ENCODE peak calls at places on chromosomes 5 and 9, in five cellular contexts. N is adrenal gland, R is transverse colon, E is cardiac muscle cell, U is body of pancreas. L is an unnamed sample.
A peak's percentile ranks its signal among the peaks of the same experiment; 100 is the strongest.

GRCh38 chr5:5383461-5383860 is 39.0 kb upstream of the ICE1 start:
- DNase-seq in N (no peak), R (no peak), E (no peak), U (no peak), L (no peak)

GRCh38 chr5:1636981-1637638 is 113.3 kb upstream of the LPCAT1 start:
- DNase-seq in N (no peak), R (no peak), E (no peak), U (no peak), L (no peak)

GRCh38 chr5:170270670-170271069 is 26.9 kb downstream of the LCP2 start:
- DNase-seq in N (no peak), R (no peak), E (no peak), U (no peak), L (no peak)

GRCh38 chr9:127386249-127386648 is 10.7 kb upstream of the SLC2A8 start:
- DNase-seq in N (no peak), R (no peak), E (no peak), U (no peak), L (no peak)

GRCh38 chr9:106632621-106633020 is 230.3 kb upstream of the ZNF462 start:
- DNase-seq in N (no peak), R (no peak), E (no peak), U (no peak), L (no peak)

GRCh38 chr5:95595289-95595931 is 24.5 kb upstream of the GPR150 start:
- DNase-seq in N (no peak), R (no peak), E (peak; percentile 17), U (peak; percentile 34), L (no peak)

GRCh38 chr5:77294212-77294611 is 83.7 kb downstream of the PDE8B start:
- DNase-seq in N (no peak), R (no peak), E (no peak), U (no peak), L (no peak)

GRCh38 chr5:131671409-131671808 is 36.4 kb upstream of the RAPGEF6 start:
- DNase-seq in N (no peak), R (no peak), E (peak; percentile 28), U (no peak), L (no peak)

GRCh38 chr9:129160712-129161533 is 17.1 kb downstream of the IER5L start:
- DNase-seq in N (no peak), R (no peak), E (peak; percentile 46), U (no peak), L (no peak)

GRCh38 chr5:1409386-1410110 is 35.7 kb downstream of the SLC6A3 start:
- DNase-seq in N (no peak), R (no peak), E (peak; percentile 18), U (peak; percentile 8), L (no peak)

GRCh38 chr5:139296862-139297326 is 3.4 kb downstream of the MATR3 start:
- DNase-seq in N (no peak), R (no peak), E (no peak), U (no peak), L (no peak)

GRCh38 chr5:82363524-82363923 is 85.4 kb upstream of the RPS23 start:
- DNase-seq in N (no peak), R (no peak), E (no peak), U (no peak), L (no peak)

GRCh38 chr9:134185536-134186011 is 21.2 kb upstream of the RNU6ATAC start:
- DNase-seq in N (peak; percentile 12), R (no peak), E (no peak), U (peak; percentile 3), L (no peak)

GRCh38 chr5:34452170-34452828 is 203.8 kb upstream of the RAI14 start:
- DNase-seq in N (no peak), R (no peak), E (peak; percentile 21), U (no peak), L (no peak)

GRCh38 chr9:22682536-22683392 is 236.1 kb downstream of the DMRTA1 start:
- DNase-seq in N (no peak), R (no peak), E (no peak), U (no peak), L (no peak)

GRCh38 chr9:129863059-129863690 is 27.9 kb downstream of the USP20 start:
- DNase-seq in N (no peak), R (peak; percentile 53), E (peak; percentile 96), U (no peak), L (no peak)

GRCh38 chr9:112917027-112917986 is 26.6 kb upstream of the SLC46A2 start:
- DNase-seq in N (no peak), R (no peak), E (no peak), U (no peak), L (no peak)

DNA sequence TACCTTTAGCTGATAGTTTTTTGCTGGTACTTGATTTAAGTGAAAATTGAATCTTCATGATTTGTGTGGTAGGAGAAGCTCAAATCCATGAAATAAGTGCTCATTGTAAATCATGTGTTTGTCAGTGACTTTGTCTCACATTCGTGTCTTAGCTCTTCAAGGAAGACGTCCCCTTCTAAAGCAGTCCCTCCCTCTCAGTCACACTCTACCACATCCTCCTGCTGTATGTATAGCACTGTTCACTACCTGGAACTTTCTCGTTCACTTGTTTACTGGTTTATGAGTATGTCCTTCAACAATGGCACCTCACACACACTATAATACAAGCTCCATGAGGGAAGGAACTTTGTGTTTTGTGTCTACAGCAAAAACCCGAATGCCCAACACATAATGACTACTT is 3.4 kb upstream of the TTC39B start:
- DNase-seq in N (no peak), R (no peak), E (no peak), U (no peak), L (no peak)
- H3K4me3 ChIP-seq in N (no peak overlapping the region), R (no peak overlapping the region), E (no peak overlapping the region), U (no peak overlapping the region), L (no peak overlapping the region)

DNA sequence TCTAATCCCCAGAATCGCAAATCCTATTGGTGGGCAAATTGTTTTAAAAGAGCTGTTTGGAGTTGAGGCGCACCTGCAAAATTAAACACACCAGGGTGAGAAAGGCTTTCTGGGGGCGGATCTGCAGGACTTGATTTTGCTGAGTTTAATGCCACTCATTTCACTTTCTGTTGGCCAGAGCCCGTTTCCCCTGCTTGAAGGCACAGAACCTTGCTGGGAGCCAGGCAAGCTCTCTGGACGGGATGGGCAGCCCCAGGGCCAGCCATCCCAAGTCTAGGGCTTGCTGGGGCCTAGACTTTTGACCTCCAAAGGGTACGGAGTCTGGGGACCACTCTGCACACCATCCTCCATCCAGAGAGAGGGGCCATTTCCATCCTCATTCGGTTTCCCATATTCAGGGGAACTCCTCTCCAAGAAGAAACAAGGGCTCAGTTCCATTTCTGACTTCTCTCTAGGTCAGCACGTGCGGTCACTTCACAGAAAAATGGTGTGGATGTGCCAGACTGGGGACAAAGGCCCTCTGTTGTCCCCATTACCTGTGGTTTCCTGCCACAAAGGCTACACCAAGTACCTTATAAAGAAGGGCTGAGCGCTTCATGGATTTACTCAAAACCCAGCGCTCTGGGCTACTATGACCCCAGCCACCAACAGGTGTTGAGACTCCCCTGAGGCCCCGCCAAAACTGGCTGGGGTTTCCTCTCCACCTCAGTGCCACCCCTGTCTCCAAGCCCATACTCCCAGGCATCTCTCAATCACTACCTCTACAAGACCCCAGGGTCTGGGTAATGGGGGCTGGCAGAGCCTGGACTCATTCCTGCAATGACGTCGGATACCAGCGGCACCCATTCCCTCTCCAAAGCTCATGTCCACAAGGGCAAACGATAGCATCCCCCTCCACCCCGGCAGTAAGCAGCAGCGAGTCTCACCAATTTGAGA is 170.0 kb downstream of the AUH start:
- DNase-seq in N (no peak), R (no peak), E (no peak), U (no peak), L (no peak)
- H3K27ac ChIP-seq in N (peak overlapping the region; percentile 99), R (peak overlapping the region; percentile 95), E (peak overlapping the region; percentile 99), U (peak overlapping the region; percentile 99), L (peak overlapping the region; percentile 99)

GRCh38 chr5:128284236-128284635 is 200.7 kb downstream of the SLC12A2 start:
- DNase-seq in N (no peak), R (no peak), E (no peak), U (no peak), L (no peak)
- H3K9me3 ChIP-seq in N (no peaks in the 10 kb centered on the region), R (no peaks in the 10 kb centered on the region), E (no peaks in the 10 kb centered on the region), U (no peaks in the 10 kb centered on the region), L (no peaks in the 10 kb centered on the region)

GRCh38 chr5:140808889-140809291 is 2.0 kb downstream of the PCDHA4 start:
- DNase-seq in N (no peak), R (no peak), E (no peak), U (peak; percentile 7), L (no peak)

GRCh38 chr5:140802781-140803271 is 2.0 kb downstream of the PCDHA3 start:
- DNase-seq in N (no peak), R (no peak), E (no peak), U (no peak), L (no peak)

GRCh38 chr5:140801494-140801841 is 611 bp downstream of the PCDHA3 start:
- DNase-seq in N (no peak), R (no peak), E (no peak), U (no peak), L (no peak)

DNA sequence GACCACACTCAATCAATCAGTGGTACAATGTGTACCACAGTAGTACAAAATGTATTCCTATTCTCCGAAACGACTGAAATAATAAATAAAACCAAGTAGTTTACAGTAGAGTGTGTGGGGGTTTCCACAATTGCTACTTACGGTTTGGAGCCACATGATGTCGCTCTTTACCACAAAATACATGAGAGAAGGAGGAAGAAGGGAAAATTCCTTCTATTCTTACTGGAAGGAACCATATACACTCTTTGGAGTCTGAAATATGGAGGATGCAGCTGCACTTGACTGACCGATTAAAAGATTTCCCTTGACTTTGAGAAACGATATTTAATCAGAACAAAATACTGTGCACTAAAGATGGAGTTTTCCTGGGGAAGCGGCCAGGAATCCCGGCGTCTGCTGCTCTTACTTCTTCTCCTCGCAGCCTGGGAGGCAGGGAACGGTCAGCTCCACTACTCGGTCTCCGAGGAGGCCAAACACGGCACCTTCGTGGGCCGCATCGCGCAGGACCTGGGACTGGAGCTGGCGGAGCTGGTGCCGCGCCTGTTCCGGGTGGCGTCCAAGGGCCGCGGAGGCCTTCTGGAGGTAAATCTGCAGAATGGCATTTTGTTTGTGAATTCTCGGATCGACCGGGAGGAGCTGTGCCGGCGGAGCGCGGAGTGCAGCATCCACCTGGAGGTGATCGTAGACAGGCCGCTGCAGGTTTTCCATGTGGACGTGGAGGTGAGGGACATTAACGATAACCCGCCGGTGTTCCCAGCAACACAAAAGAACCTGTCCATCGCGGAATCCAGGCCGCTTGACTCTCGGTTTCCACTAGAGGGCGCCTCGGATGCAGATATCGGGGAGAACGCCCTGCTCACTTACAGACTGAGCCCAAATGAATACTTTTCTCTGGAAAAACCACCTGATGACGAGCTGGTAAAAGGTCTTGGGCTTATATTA is at the start of gene PCDHA4:
- DNase-seq in N (no peak), R (peak; percentile 26), E (peak; percentile 6), U (peak; percentile 40), L (peak; percentile 29)
- H3K4me3 ChIP-seq in N (no peak within 1 kb of the TSS), R (no peak within 1 kb of the TSS), E (peak within 1 kb of the TSS; percentile 38), U (no peak within 1 kb of the TSS), L (peak within 1 kb of the TSS; percentile 24)

DNA sequence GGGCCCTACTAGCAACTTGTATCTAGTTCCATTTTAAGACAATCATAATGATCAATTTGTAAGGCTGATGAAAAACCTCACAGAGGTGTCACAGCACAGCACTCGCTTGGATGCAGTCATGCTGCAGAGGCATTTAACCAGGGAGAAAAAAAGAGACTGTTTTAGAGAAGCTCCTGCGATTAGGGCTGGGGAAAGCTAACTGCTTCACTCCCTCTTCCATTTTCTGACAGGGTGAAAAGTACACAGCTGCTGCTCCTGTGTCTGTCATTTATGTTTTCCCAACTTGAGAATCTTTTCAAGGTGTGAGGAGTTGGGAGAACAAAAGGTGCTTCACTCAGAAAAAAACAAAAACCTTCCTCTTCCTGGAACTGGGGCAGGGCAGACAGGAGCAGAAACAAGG is 106.3 kb downstream of the CDK5RAP2 start:
- DNase-seq in N (no peak), R (no peak), E (no peak), U (no peak), L (no peak)
- H3K27ac ChIP-seq in N (no peak overlapping the region), R (no peak overlapping the region), E (no peak overlapping the region), U (no peak overlapping the region), L (no peak overlapping the region)

GRCh38 chr5:40089269-40089668 is 590.4 kb upstream of the PTGER4 start:
- DNase-seq in N (no peak), R (no peak), E (no peak), U (no peak), L (no peak)
- H3K9me3 ChIP-seq in N (no peaks in the 10 kb centered on the region), R (peaks cover 10% of the 10 kb centered on the region), E (no peaks in the 10 kb centered on the region), U (peaks cover 4% of the 10 kb centered on the region), L (peaks cover 3% of the 10 kb centered on the region)

GRCh38 chr9:109918359-109919163 is 138.6 kb downstream of the PALM2AKAP2 start:
- DNase-seq in N (no peak), R (peak; percentile 49), E (no peak), U (no peak), L (no peak)
- H3K4me3 ChIP-seq in N (no peak overlapping the region), R (no peak overlapping the region), E (no peak overlapping the region), U (no peak overlapping the region), L (no peak overlapping the region)